ENCODE peak calls at places on chromosomes 13 and 19, in four cellular contexts. C is A549, R is IMR-90, F is endothelial cell of umbilical vein. H is an unnamed sample.

GRCh38 chr13:76293346-76293745 is 592.9 kb downstream of the KCTD12 start:
- DNase-seq in C (peak), R (peak), F (peak), H (no peak)

GRCh38 chr13:43036386-43037220 is 13.2 kb downstream of the DNAJC15 start:
- DNase-seq in C (no peak), R (no peak), F (no peak), H (no peak)

GRCh38 chr19:12841094-12841493 is 2.8 kb downstream of the MAST1 start:
- DNase-seq in C (no peak), R (peak), F (no peak), H (no peak)

GRCh38 chr13:26482451-26483197 is 74.9 kb upstream of the WASF3 start:
- DNase-seq in C (peak), R (peak), F (peak), H (peak)

GRCh38 chr19:32809254-32809653 is 60.3 kb downstream of the SLC7A9 start:
- DNase-seq in C (no peak), R (no peak), F (no peak), H (no peak)

GRCh38 chr13:98173431-98173921 is 3.6 kb downstream of the RNF113B start:
- DNase-seq in C (peak), R (peak), F (peak), H (peak)

GRCh38 chr19:14433454-14434156 is 499 bp downstream of the PKN1 start:
- DNase-seq in C (no peak), R (no peak), F (peak), H (peak)

GRCh38 chr19:53927745-53928144 is 18.7 kb downstream of the CACNG7 start:
- DNase-seq in C (peak), R (peak), F (peak), H (no peak)

GRCh38 chr19:33447336-33448158 is 74.0 kb downstream of the CEBPG start:
- DNase-seq in C (no peak), R (no peak), F (no peak), H (no peak)

GRCh38 chr13:71117920-71118319 is 749.1 kb downstream of the DACH1 start:
- DNase-seq in C (no peak), R (no peak), F (no peak), H (no peak)

GRCh38 chr13:46388846-46389245 is 1.8 kb upstream of the RUBCNL start:
- DNase-seq in C (no peak), R (no peak), F (no peak), H (no peak)

GRCh38 chr19:11191273-11191755 is 6.0 kb downstream of the KANK2 start:
- DNase-seq in C (peak), R (peak), F (peak), H (peak)

DNA sequence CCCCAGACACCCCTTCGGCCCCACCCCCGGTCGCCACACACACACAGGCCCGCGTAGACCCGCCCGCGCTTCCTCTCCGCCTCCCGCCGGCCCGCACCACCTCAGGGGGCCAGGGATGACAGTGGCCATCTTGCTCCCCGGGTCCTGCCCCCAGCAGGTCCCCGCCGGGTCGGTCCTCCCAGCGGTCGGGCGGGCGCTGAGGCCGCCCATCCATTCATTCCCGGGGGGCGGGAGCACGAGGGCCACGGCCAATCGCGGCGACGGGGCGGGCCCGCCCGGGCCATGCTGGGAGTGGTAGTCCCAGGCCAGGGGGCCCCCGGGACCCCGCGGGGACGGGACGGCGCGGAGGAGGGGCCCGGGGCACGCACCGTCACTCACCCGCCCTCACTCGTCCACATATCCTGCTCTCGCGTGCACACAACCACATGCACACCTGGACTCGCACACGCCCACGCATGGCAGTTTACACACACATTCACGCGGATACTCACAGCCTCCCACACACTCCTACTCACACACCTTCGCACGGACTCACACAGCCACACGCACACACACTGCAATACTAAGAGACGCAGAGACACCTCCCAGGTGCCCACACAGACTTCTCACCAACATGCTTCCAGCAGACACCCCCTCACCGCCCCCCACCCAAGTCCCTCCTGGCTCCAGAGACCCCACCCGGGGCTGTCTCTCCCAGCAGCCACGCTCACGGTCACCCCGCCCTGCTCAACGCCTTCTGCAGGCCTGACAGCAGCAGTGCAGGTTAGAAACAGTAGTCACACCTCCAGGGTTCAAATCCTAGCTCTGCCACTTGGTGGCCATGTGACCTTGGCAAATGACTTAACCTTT is at the start of gene DPF1:
- DNase-seq in C (peak), R (peak), F (peak), H (no peak)
- TF ChIP-seq POLR2A in C (peak), R (no peak), F (no peak), H (no peak)

DNA sequence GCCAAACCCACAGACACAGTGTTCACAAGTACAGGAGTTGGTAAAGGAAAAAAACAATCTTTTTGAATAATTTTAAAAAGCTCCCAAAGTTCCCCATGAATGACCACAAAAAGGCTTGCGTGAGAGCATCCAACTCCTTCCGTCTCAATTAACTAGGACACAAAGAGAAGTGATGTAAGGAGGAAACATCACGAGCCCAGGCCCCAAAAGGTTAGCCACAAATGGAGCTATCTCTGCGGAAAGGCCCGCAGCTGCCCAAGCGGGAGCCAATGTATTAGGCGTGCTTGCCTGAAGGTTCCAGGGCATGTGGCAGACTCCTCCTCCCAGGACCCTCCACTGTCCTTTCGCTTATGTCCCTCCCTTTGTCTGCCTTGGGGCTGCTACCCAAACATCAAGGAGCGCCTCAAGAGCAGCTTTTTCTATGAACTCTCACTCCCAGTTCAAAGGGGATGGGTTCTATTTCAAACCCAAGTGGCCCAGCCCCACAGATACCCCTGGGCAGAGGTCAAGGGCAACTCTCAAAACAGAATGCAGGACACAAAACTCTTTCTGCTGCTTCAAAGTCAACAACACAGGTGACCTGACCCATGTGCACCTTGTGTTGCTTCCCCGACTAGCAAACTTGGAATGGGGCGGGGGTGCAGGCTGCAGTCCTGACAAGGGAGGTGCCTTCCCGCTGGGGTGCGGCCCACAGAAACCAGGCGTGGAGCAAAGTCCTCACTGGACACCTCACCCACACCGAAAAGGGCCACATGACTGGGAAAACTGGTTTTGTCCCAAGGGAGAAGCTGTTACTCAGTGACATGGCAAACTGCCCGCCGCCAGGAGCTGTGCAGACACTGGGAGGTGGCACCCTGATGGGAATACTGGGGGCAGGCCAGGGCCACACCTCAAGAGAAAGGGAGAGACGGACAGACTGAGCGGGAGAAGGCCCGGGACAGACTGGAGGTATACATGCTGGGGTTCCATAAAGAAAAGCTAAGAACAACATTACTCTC is 17.6 kb downstream of the ZC3H4 start:
- DNase-seq in C (peak), R (no peak), F (no peak), H (no peak)
- TF ChIP-seq POLR2A in C (no peak), R (no peak), F (no peak), H (no peak)

GRCh38 chr19:1265611-1266115 is 3.5 kb upstream of the CIRBP start:
- DNase-seq in C (peak), R (peak), F (peak), H (peak)

GRCh38 chr19:1266818-1267440 is 2.2 kb upstream of the CIRBP start:
- DNase-seq in C (peak), R (no peak), F (peak), H (peak)

GRCh38 chr19:1264801-1265610 is 4.1 kb upstream of the CIRBP start:
- DNase-seq in C (peak), R (peak), F (peak), H (peak)

GRCh38 chr19:1267441-1268391 is 1.4 kb upstream of the CIRBP start:
- DNase-seq in C (no peak), R (peak), F (no peak), H (peak)

DNA sequence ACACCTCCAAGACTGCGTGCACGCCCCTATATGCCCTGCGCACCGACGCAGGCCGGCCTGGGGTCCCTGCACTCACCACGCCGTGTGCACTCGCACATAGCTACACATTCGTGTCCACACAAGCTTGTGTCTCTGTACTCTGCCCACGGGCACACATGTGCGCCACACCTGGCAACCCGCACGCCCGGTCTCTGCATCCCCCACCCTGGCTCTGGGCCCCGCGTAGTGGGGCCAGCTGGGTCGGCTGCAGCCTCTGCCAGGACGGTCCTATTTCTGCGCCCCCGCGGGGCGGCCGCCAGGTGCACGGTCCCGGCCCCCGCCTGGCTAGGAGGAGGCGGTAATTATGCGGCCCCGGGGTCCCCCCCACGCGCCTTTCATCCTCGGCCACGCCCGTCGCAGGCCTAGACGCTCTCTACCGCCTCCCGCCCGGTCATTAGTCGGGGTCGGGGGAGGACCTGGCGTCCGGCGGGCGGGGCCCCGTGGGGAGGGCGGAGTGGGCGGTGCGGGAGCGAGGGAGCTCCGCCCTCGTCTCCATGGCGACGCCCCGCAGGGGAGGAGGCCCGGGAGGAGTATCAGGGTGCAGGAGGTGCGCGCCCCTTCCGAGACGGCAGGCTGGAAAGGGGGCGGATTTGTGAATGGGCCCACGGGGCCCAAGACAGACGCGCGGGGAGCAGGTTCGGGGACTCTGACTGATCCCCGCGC is 2.9 kb upstream of the CIRBP start:
- DNase-seq in C (peak), R (peak), F (peak), H (peak)
- TF ChIP-seq POLR2A in C (no peak), R (peak), F (no peak), H (no peak)

GRCh38 chr13:111183087-111183645 is 68.1 kb downstream of the ARHGEF7 start:
- DNase-seq in C (no peak), R (no peak), F (no peak), H (no peak)

GRCh38 chr13:111186305-111186930 is 71.3 kb downstream of the ARHGEF7 start:
- DNase-seq in C (no peak), R (no peak), F (no peak), H (no peak)

GRCh38 chr13:111181977-111182376 is 66.9 kb downstream of the ARHGEF7 start:
- DNase-seq in C (no peak), R (no peak), F (no peak), H (no peak)

GRCh38 chr13:111183959-111184684 is 69.0 kb downstream of the ARHGEF7 start:
- DNase-seq in C (no peak), R (no peak), F (no peak), H (no peak)

DNA sequence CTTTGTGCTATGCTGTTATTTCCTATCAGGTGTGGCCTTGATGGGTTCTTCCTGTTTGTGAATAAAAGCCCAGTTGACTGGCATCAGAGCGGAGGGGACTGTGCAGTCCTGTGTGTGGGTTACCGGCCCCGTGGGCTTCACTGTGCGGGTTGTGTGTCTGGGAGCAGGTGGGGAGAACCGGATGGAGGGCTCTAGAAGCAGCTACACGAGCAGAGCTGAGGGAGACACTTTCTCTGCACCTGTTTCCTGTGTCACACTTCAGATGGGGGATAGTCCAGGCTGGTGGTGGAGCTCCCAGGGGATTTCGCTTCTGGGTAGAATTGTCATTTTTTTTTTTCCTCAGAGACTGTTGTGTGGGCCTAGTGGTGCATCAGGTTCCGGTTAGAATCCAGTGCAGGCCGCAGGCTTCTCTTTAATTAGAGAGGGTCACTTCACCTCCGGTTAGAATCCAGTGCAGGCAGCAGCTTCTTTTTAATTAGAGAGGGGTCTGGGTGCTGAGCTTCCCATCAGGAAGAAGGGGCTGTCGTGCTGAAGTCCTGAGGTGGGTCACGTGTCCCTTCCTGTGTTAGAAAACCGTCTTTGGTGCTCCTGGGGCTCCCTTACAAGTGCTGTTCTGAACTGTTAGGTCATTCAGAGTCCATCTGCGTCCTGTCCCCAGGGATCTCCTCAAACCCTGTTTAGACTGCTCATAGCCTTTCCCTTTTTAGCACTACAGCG is 69.7 kb downstream of the ARHGEF7 start:
- DNase-seq in C (no peak), R (no peak), F (no peak), H (no peak)
- TF ChIP-seq POLR2A in C (no peak), R (no peak), F (no peak), H (no peak)

GRCh38 chr19:6373096-6373812 is 660 bp downstream of the ALKBH7 start:
- DNase-seq in C (peak), R (peak), F (peak), H (peak)

GRCh38 chr19:6373813-6374108 is 1.2 kb downstream of the ALKBH7 start:
- DNase-seq in C (no peak), R (no peak), F (no peak), H (no peak)

GRCh38 chr19:6374179-6374709 is 1.5 kb downstream of the PSPN start:
- DNase-seq in C (no peak), R (no peak), F (no peak), H (peak)

GRCh38 chr19:6374711-6375410 is 872 bp downstream of the PSPN start:
- DNase-seq in C (no peak), R (no peak), F (no peak), H (no peak)

GRCh38 chr19:6372594-6373095 is at the start of gene ALKBH7:
- DNase-seq in C (peak), R (peak), F (peak), H (peak)
- TF ChIP-seq POLR2A in C (peak), R (peak), F (no peak), H (peak)

GRCh38 chr13:90869580-90869979 is 477.9 kb upstream of the MIR17HG start:
- DNase-seq in C (no peak), R (no peak), F (no peak), H (no peak)
- TF ChIP-seq POLR2A in C (no peak), R (no peak), F (no peak), H (no peak)

H was measured in uterus.